ENCODE peak calls at places on chromosome 10, in seven cellular contexts. L, W, Q, D, X, R and T are unnamed samples.
A peak's percentile ranks its signal among the peaks of the same experiment; 100 is the strongest.

GRCh38 chr10:102710604-102711003 is 3.6 kb downstream of the ARL3 start:
- DNase-seq in R (no peak), W (peak; percentile 80), L (peak; percentile 35), X (no peak), Q (peak; percentile 77), D (peak; percentile 65), T (peak; percentile 57)

GRCh38 chr10:71253981-71254818 is 41.8 kb downstream of the UNC5B start:
- DNase-seq in D (no peak), X (no peak), R (no peak), L (no peak), Q (no peak), W (no peak), T (no peak)

GRCh38 chr10:87093461-87094372 is 926 bp downstream of the GLUD1 start:
- DNase-seq in Q (peak; percentile 58), D (peak; percentile 46), L (no peak), X (peak; percentile 84), R (peak; percentile 69), W (peak; percentile 53), T (peak; percentile 41)

GRCh38 chr10:14586901-14587300 is 187.8 kb downstream of the FAM107B start:
- DNase-seq in X (no peak), R (no peak), L (no peak), D (no peak), W (no peak), Q (no peak), T (no peak)

GRCh38 chr10:27746364-27747095 is 911 bp upstream of the MKX start:
- DNase-seq in L (no peak), R (no peak), Q (no peak), W (no peak), D (peak; percentile 5), X (no peak), T (no peak)

GRCh38 chr10:46537309-46537708 is 19.1 kb downstream of the GPRIN2 start:
- DNase-seq in R (peak; percentile 72), W (no peak), X (no peak), D (no peak), Q (no peak), L (no peak), T (no peak)

GRCh38 chr10:13184726-13185514 is 23.6 kb downstream of the MCM10 start:
- DNase-seq in L (no peak), W (no peak), R (no peak), D (no peak), Q (no peak), X (no peak), T (no peak)

GRCh38 chr10:86244995-86245394 is 121.6 kb downstream of the GRID1 start:
- DNase-seq in L (no peak), X (no peak), D (no peak), Q (no peak), R (no peak), W (no peak), T (no peak)

GRCh38 chr10:31121797-31122586 is 90.3 kb upstream of the ZNF438 start:
- DNase-seq in W (no peak), R (no peak), Q (no peak), D (peak; percentile 63), X (no peak), L (no peak), T (peak; percentile 39)

GRCh38 chr10:45198596-45199379 is 116.6 kb downstream of the OR13A1 start:
- DNase-seq in R (peak; percentile 27), X (no peak), D (no peak), W (no peak), Q (no peak), L (no peak), T (no peak)

GRCh38 chr10:93465806-93466675 is 16.1 kb downstream of the MYOF start:
- DNase-seq in W (peak; percentile 93), Q (peak; percentile 98), R (peak; percentile 82), D (peak; percentile 97), X (peak; percentile 94), L (peak; percentile 96), T (peak; percentile 98)

GRCh38 chr10:61869772-61870520 is 31.6 kb upstream of the ARID5B start:
- DNase-seq in W (peak; percentile 70), Q (peak; percentile 53), R (no peak), L (peak; percentile 23), X (no peak), D (peak; percentile 50), T (peak; percentile 31)

GRCh38 chr10:16381083-16381482 is 55.7 kb upstream of the PTER start:
- DNase-seq in R (no peak), L (no peak), W (no peak), Q (peak; percentile 41), D (peak; percentile 83), X (no peak), T (no peak)

GRCh38 chr10:119677904-119678755 is 26.9 kb downstream of the BAG3 start:
- DNase-seq in R (no peak), Q (peak; percentile 53), D (no peak), L (no peak), X (no peak), W (no peak), T (peak; percentile 19)

GRCh38 chr10:43701295-43701694 is 52.6 kb upstream of the ZNF32 start:
- DNase-seq in L (no peak), W (no peak), Q (no peak), X (no peak), D (no peak), R (no peak), T (no peak)

GRCh38 chr10:4685904-4686643 is 139.9 kb upstream of the AKR1E2 start:
- DNase-seq in Q (no peak), X (no peak), L (no peak), D (no peak), R (no peak), W (no peak), T (no peak)

GRCh38 chr10:133158756-133159610 is 1.0 kb upstream of the KNDC1 start:
- DNase-seq in W (no peak), R (no peak), D (no peak), L (no peak), X (peak; percentile 91), Q (peak; percentile 38), T (no peak)

GRCh38 chr10:104255244-104255981 is 721 bp downstream of the GSTO1 start:
- DNase-seq in Q (peak; percentile 53), L (peak; percentile 64), W (peak; percentile 62), D (peak; percentile 89), X (peak; percentile 47), R (no peak), T (peak; percentile 79)

GRCh38 chr10:112904000-112904399 is 46.0 kb upstream of the TCF7L2 start:
- DNase-seq in W (peak; percentile 28), R (no peak), L (peak; percentile 10), X (no peak), Q (peak; percentile 32), D (peak; percentile 67), T (no peak)

GRCh38 chr10:13560597-13560996 is 26.2 kb upstream of the PRPF18 start:
- DNase-seq in R (no peak), L (no peak), W (peak; percentile 68), X (no peak), D (peak; percentile 12), Q (peak; percentile 86), T (peak; percentile 27)

GRCh38 chr10:131396108-131397010 is 84.8 kb upstream of the TCERG1L start:
- DNase-seq in X (peak; percentile 88), W (no peak), Q (no peak), D (no peak), L (no peak), R (no peak), T (peak; percentile 21)